ENCODE peak calls at places on chromosomes 7 and 10, in nine cellular contexts. One of them, this sample, is unnamed.

GRCh38 chr10:118508863-118509262 is 86.6 kb downstream of the PRLHR start:
- DNase-seq in A549: no peak
- DNase-seq in colonic mucosa: no peak
- DNase-seq in spleen: no peak
- DNase-seq in prostate gland: no peak
- DNase-seq in pancreas: no peak
- DNase-seq in keratinocyte: no peak
- DNase-seq in AG04450: no peak
- DNase-seq in foreskin keratinocyte: no peak
- DNase-seq in this sample: no peak

GRCh38 chr10:76738991-76739390 is 898.6 kb downstream of the KCNMA1 start:
- DNase-seq in A549: no peak
- DNase-seq in colonic mucosa: no peak
- DNase-seq in spleen: no peak
- DNase-seq in prostate gland: no peak
- DNase-seq in pancreas: no peak
- DNase-seq in keratinocyte: no peak
- DNase-seq in AG04450: no peak
- DNase-seq in foreskin keratinocyte: no peak
- DNase-seq in this sample: no peak

GRCh38 chr7:106283501-106283830 is 1.3 kb downstream of the NAMPT start:
- DNase-seq in A549: no peak
- DNase-seq in colonic mucosa: no peak
- DNase-seq in spleen: no peak
- DNase-seq in prostate gland: no peak
- DNase-seq in pancreas: no peak
- DNase-seq in keratinocyte: no peak
- DNase-seq in AG04450: no peak
- DNase-seq in foreskin keratinocyte: no peak
- DNase-seq in this sample: no peak

GRCh38 chr10:78584666-78585065 is 484.1 kb upstream of the ZMIZ1 start:
- DNase-seq in A549: no peak
- DNase-seq in colonic mucosa: no peak
- DNase-seq in spleen: no peak
- DNase-seq in prostate gland: no peak
- DNase-seq in pancreas: no peak
- DNase-seq in keratinocyte: no peak
- DNase-seq in AG04450: no peak
- DNase-seq in foreskin keratinocyte: no peak
- DNase-seq in this sample: no peak

GRCh38 chr7:8114175-8114574 is 145.6 kb downstream of the GLCCI1 start:
- DNase-seq in A549: no peak
- DNase-seq in colonic mucosa: no peak
- DNase-seq in spleen: no peak
- DNase-seq in prostate gland: no peak
- DNase-seq in pancreas: no peak
- DNase-seq in keratinocyte: no peak
- DNase-seq in AG04450: no peak
- DNase-seq in foreskin keratinocyte: no peak
- DNase-seq in this sample: no peak

GRCh38 chr7:43328785-43329380 is 216.4 kb downstream of the HECW1 start:
- DNase-seq in A549: no peak
- DNase-seq in colonic mucosa: no peak
- DNase-seq in spleen: no peak
- DNase-seq in prostate gland: no peak
- DNase-seq in pancreas: no peak
- DNase-seq in keratinocyte: no peak
- DNase-seq in AG04450: no peak
- DNase-seq in foreskin keratinocyte: peak
- DNase-seq in this sample: no peak

GRCh38 chr7:12119638-12120303 is 91.3 kb upstream of the TMEM106B start:
- DNase-seq in A549: no peak
- DNase-seq in colonic mucosa: no peak
- DNase-seq in spleen: no peak
- DNase-seq in prostate gland: no peak
- DNase-seq in pancreas: no peak
- DNase-seq in keratinocyte: no peak
- DNase-seq in AG04450: no peak
- DNase-seq in foreskin keratinocyte: no peak
- DNase-seq in this sample: no peak

GRCh38 chr10:72334832-72335393 is 19.8 kb downstream of the DNAJB12 start:
- DNase-seq in A549: no peak
- DNase-seq in colonic mucosa: peak
- DNase-seq in spleen: peak
- DNase-seq in prostate gland: peak
- DNase-seq in pancreas: peak
- DNase-seq in keratinocyte: no peak
- DNase-seq in AG04450: no peak
- DNase-seq in foreskin keratinocyte: peak
- DNase-seq in this sample: peak

GRCh38 chr10:77287647-77288120 is 349.9 kb downstream of the KCNMA1 start:
- DNase-seq in A549: no peak
- DNase-seq in colonic mucosa: peak
- DNase-seq in spleen: no peak
- DNase-seq in prostate gland: peak
- DNase-seq in pancreas: no peak
- DNase-seq in keratinocyte: no peak
- DNase-seq in AG04450: no peak
- DNase-seq in foreskin keratinocyte: no peak
- DNase-seq in this sample: no peak

GRCh38 chr7:151503902-151504714 is 15.6 kb downstream of the RHEB start:
- DNase-seq in A549: no peak
- DNase-seq in colonic mucosa: no peak
- DNase-seq in spleen: no peak
- DNase-seq in prostate gland: peak
- DNase-seq in pancreas: no peak
- DNase-seq in keratinocyte: no peak
- DNase-seq in AG04450: peak
- DNase-seq in foreskin keratinocyte: peak
- DNase-seq in this sample: peak

GRCh38 chr10:3782456-3783312 is 2.3 kb downstream of the KLF6 start:
- DNase-seq in A549: no peak
- DNase-seq in colonic mucosa: peak
- DNase-seq in spleen: peak
- DNase-seq in prostate gland: peak
- DNase-seq in pancreas: no peak
- DNase-seq in keratinocyte: no peak
- DNase-seq in AG04450: peak
- DNase-seq in foreskin keratinocyte: peak
- DNase-seq in this sample: peak

GRCh38 chr7:4202154-4202553 is 479.9 kb upstream of the FOXK1 start:
- DNase-seq in A549: no peak
- DNase-seq in colonic mucosa: no peak
- DNase-seq in spleen: no peak
- DNase-seq in prostate gland: no peak
- DNase-seq in pancreas: peak
- DNase-seq in keratinocyte: no peak
- DNase-seq in AG04450: no peak
- DNase-seq in foreskin keratinocyte: no peak
- DNase-seq in this sample: no peak

GRCh38 chr10:110556993-110557601 is 10.4 kb upstream of the SMC3 start:
- DNase-seq in A549: peak
- DNase-seq in colonic mucosa: peak
- DNase-seq in spleen: peak
- DNase-seq in prostate gland: peak
- DNase-seq in pancreas: no peak
- DNase-seq in keratinocyte: no peak
- DNase-seq in AG04450: no peak
- DNase-seq in foreskin keratinocyte: no peak
- DNase-seq in this sample: no peak

GRCh38 chr7:84122582-84123360 is 71.8 kb downstream of the SEMA3A start:
- DNase-seq in A549: no peak
- DNase-seq in colonic mucosa: no peak
- DNase-seq in spleen: no peak
- DNase-seq in prostate gland: no peak
- DNase-seq in pancreas: no peak
- DNase-seq in keratinocyte: no peak
- DNase-seq in AG04450: no peak
- DNase-seq in foreskin keratinocyte: no peak
- DNase-seq in this sample: no peak

GRCh38 chr7:4190021-4190981 is 491.8 kb upstream of the FOXK1 start:
- DNase-seq in A549: no peak
- DNase-seq in colonic mucosa: no peak
- DNase-seq in spleen: no peak
- DNase-seq in prostate gland: no peak
- DNase-seq in pancreas: peak
- DNase-seq in keratinocyte: no peak
- DNase-seq in AG04450: no peak
- DNase-seq in foreskin keratinocyte: no peak
- DNase-seq in this sample: no peak

GRCh38 chr7:78114993-78115392 is 316.4 kb downstream of the PHTF2 start:
- DNase-seq in A549: no peak
- DNase-seq in colonic mucosa: no peak
- DNase-seq in spleen: no peak
- DNase-seq in prostate gland: no peak
- DNase-seq in pancreas: no peak
- DNase-seq in keratinocyte: no peak
- DNase-seq in AG04450: no peak
- DNase-seq in foreskin keratinocyte: no peak
- DNase-seq in this sample: no peak

GRCh38 chr10:31207636-31208035 is 111.4 kb upstream of the ZEB1 start:
- DNase-seq in A549: no peak
- DNase-seq in colonic mucosa: no peak
- DNase-seq in spleen: no peak
- DNase-seq in prostate gland: no peak
- DNase-seq in pancreas: no peak
- DNase-seq in keratinocyte: no peak
- DNase-seq in AG04450: no peak
- DNase-seq in foreskin keratinocyte: no peak
- DNase-seq in this sample: no peak

GRCh38 chr10:133131053-133131452 is 29.0 kb upstream of the KNDC1 start:
- DNase-seq in A549: no peak
- DNase-seq in colonic mucosa: no peak
- DNase-seq in spleen: peak
- DNase-seq in prostate gland: no peak
- DNase-seq in pancreas: peak
- DNase-seq in keratinocyte: no peak
- DNase-seq in AG04450: no peak
- DNase-seq in foreskin keratinocyte: no peak
- DNase-seq in this sample: no peak

GRCh38 chr10:49359349-49360231 is 36.3 kb downstream of the DRGX start:
- DNase-seq in A549: no peak
- DNase-seq in colonic mucosa: no peak
- DNase-seq in spleen: no peak
- DNase-seq in prostate gland: no peak
- DNase-seq in pancreas: no peak
- DNase-seq in keratinocyte: no peak
- DNase-seq in AG04450: no peak
- DNase-seq in foreskin keratinocyte: peak
- DNase-seq in this sample: no peak

GRCh38 chr7:122803323-122803722 is 82.9 kb downstream of the CADPS2 start:
- DNase-seq in A549: no peak
- DNase-seq in colonic mucosa: no peak
- DNase-seq in spleen: no peak
- DNase-seq in prostate gland: no peak
- DNase-seq in pancreas: no peak
- DNase-seq in keratinocyte: no peak
- DNase-seq in AG04450: no peak
- DNase-seq in foreskin keratinocyte: no peak
- DNase-seq in this sample: no peak

GRCh38 chr7:25392571-25393338 is 164.5 kb upstream of the NPVF start:
- DNase-seq in A549: no peak
- DNase-seq in colonic mucosa: no peak
- DNase-seq in spleen: no peak
- DNase-seq in prostate gland: no peak
- DNase-seq in pancreas: no peak
- DNase-seq in keratinocyte: no peak
- DNase-seq in AG04450: no peak
- DNase-seq in foreskin keratinocyte: no peak
- DNase-seq in this sample: no peak
- TF ChIP-seq CTCF in A549: no peak
- TF ChIP-seq CTCF in colonic mucosa: no peak
- TF ChIP-seq CTCF in spleen: no peak
- TF ChIP-seq CTCF in prostate gland: no peak
- TF ChIP-seq CTCF in pancreas: no peak
- TF ChIP-seq CTCF in keratinocyte: no peak
- TF ChIP-seq CTCF in AG04450: no peak
- TF ChIP-seq CTCF in foreskin keratinocyte: no peak
- TF ChIP-seq CTCF in this sample: no peak

GRCh38 chr10:87579563-87579962 is 74.9 kb downstream of the MINPP1 start:
- DNase-seq in A549: no peak
- DNase-seq in colonic mucosa: no peak
- DNase-seq in spleen: no peak
- DNase-seq in prostate gland: no peak
- DNase-seq in pancreas: no peak
- DNase-seq in keratinocyte: no peak
- DNase-seq in AG04450: no peak
- DNase-seq in foreskin keratinocyte: no peak
- DNase-seq in this sample: no peak

GRCh38 chr10:87575851-87576250 is 71.2 kb downstream of the MINPP1 start:
- DNase-seq in A549: no peak
- DNase-seq in colonic mucosa: no peak
- DNase-seq in spleen: no peak
- DNase-seq in prostate gland: no peak
- DNase-seq in pancreas: no peak
- DNase-seq in keratinocyte: no peak
- DNase-seq in AG04450: no peak
- DNase-seq in foreskin keratinocyte: no peak
- DNase-seq in this sample: no peak

GRCh38 chr10:87578160-87578559 is 73.5 kb downstream of the MINPP1 start:
- DNase-seq in A549: no peak
- DNase-seq in colonic mucosa: no peak
- DNase-seq in spleen: no peak
- DNase-seq in prostate gland: no peak
- DNase-seq in pancreas: no peak
- DNase-seq in keratinocyte: no peak
- DNase-seq in AG04450: no peak
- DNase-seq in foreskin keratinocyte: no peak
- DNase-seq in this sample: no peak

GRCh38 chr10:87578799-87579401 is 74.2 kb downstream of the MINPP1 start:
- DNase-seq in A549: no peak
- DNase-seq in colonic mucosa: no peak
- DNase-seq in spleen: no peak
- DNase-seq in prostate gland: no peak
- DNase-seq in pancreas: no peak
- DNase-seq in keratinocyte: no peak
- DNase-seq in AG04450: no peak
- DNase-seq in foreskin keratinocyte: no peak
- DNase-seq in this sample: no peak
- H3K27ac ChIP-seq in A549: peak
- H3K27ac ChIP-seq in colonic mucosa: peak
- H3K27ac ChIP-seq in spleen: no peak
- H3K27ac ChIP-seq in prostate gland: no peak
- H3K27ac ChIP-seq in pancreas: no peak
- H3K27ac ChIP-seq in keratinocyte: no peak
- H3K27ac ChIP-seq in AG04450: no peak
- H3K27ac ChIP-seq in foreskin keratinocyte: no peak
- H3K27ac ChIP-seq in this sample: no peak

GRCh38 chr7:152523916-152524315 is 88.1 kb upstream of the KMT2C start:
- DNase-seq in A549: no peak
- DNase-seq in colonic mucosa: no peak
- DNase-seq in spleen: no peak
- DNase-seq in prostate gland: no peak
- DNase-seq in pancreas: peak
- DNase-seq in keratinocyte: no peak
- DNase-seq in AG04450: no peak
- DNase-seq in foreskin keratinocyte: no peak
- DNase-seq in this sample: no peak
- TF ChIP-seq CTCF in A549: no peak
- TF ChIP-seq CTCF in colonic mucosa: no peak
- TF ChIP-seq CTCF in spleen: no peak
- TF ChIP-seq CTCF in prostate gland: no peak
- TF ChIP-seq CTCF in pancreas: no peak
- TF ChIP-seq CTCF in keratinocyte: no peak
- TF ChIP-seq CTCF in AG04450: no peak
- TF ChIP-seq CTCF in foreskin keratinocyte: no peak
- TF ChIP-seq CTCF in this sample: no peak

GRCh38 chr7:47501406-47501805 is 80.5 kb downstream of the TNS3 start:
- DNase-seq in A549: no peak
- DNase-seq in colonic mucosa: no peak
- DNase-seq in spleen: no peak
- DNase-seq in prostate gland: no peak
- DNase-seq in pancreas: no peak
- DNase-seq in keratinocyte: no peak
- DNase-seq in AG04450: peak
- DNase-seq in foreskin keratinocyte: no peak
- DNase-seq in this sample: no peak
- H3K27ac ChIP-seq in A549: peak
- H3K27ac ChIP-seq in colonic mucosa: no peak
- H3K27ac ChIP-seq in spleen: peak
- H3K27ac ChIP-seq in prostate gland: no peak
- H3K27ac ChIP-seq in pancreas: no peak
- H3K27ac ChIP-seq in keratinocyte: no peak
- H3K27ac ChIP-seq in AG04450: peak
- H3K27ac ChIP-seq in foreskin keratinocyte: no peak
- H3K27ac ChIP-seq in this sample: no peak